ENCODE peak calls at places on chromosomes 3 and 15, in ten cellular contexts. One of them, this sample, is unnamed.

GRCh38 chr3:23723153-23723552 is 82.6 kb upstream of the UBE2E1 start:
- DNase-seq in HFF-Myc: no peak
- DNase-seq in GM20000: no peak
- DNase-seq in transverse colon: no peak
- DNase-seq in progenitor cell of endocrine pancreas: no peak
- DNase-seq in Calu3: no peak
- DNase-seq in H9: no peak
- DNase-seq in CD8-positive, alpha-beta T cell: no peak
- DNase-seq in H1: peak; percentile 17
- DNase-seq in GM23338: no peak
- DNase-seq in this sample: no peak

GRCh38 chr3:194773216-194773615 is 87.5 kb downstream of the FAM43A start:
- DNase-seq in GM23338: no peak
- DNase-seq in HFF-Myc: no peak
- DNase-seq in progenitor cell of endocrine pancreas: no peak
- DNase-seq in GM20000: no peak
- DNase-seq in transverse colon: peak; percentile 41
- DNase-seq in H1: no peak
- DNase-seq in Calu3: peak; percentile 21
- DNase-seq in CD8-positive, alpha-beta T cell: no peak
- DNase-seq in H9: no peak
- DNase-seq in this sample: peak; percentile 82

GRCh38 chr3:40873934-40874699 is 325.2 kb upstream of the CTNNB1 start:
- DNase-seq in HFF-Myc: no peak
- DNase-seq in GM20000: no peak
- DNase-seq in transverse colon: no peak
- DNase-seq in H1: no peak
- DNase-seq in H9: no peak
- DNase-seq in Calu3: no peak
- DNase-seq in CD8-positive, alpha-beta T cell: no peak
- DNase-seq in progenitor cell of endocrine pancreas: no peak
- DNase-seq in GM23338: no peak
- DNase-seq in this sample: no peak

GRCh38 chr3:109933576-109933975 is 596.2 kb upstream of the DPPA4 start:
- DNase-seq in transverse colon: no peak
- DNase-seq in H1: no peak
- DNase-seq in Calu3: no peak
- DNase-seq in GM20000: no peak
- DNase-seq in HFF-Myc: no peak
- DNase-seq in CD8-positive, alpha-beta T cell: no peak
- DNase-seq in GM23338: no peak
- DNase-seq in progenitor cell of endocrine pancreas: no peak
- DNase-seq in H9: no peak
- DNase-seq in this sample: no peak

GRCh38 chr3:70849911-70850699 is 537.7 kb upstream of the MDFIC2 start:
- DNase-seq in CD8-positive, alpha-beta T cell: no peak
- DNase-seq in HFF-Myc: peak; percentile 89
- DNase-seq in Calu3: peak; percentile 32
- DNase-seq in GM23338: no peak
- DNase-seq in transverse colon: no peak
- DNase-seq in GM20000: no peak
- DNase-seq in progenitor cell of endocrine pancreas: no peak
- DNase-seq in H9: no peak
- DNase-seq in H1: no peak
- DNase-seq in this sample: no peak

GRCh38 chr15:63501256-63502089 is 2.9 kb upstream of the USP3 start:
- DNase-seq in transverse colon: peak; percentile 83
- DNase-seq in HFF-Myc: peak; percentile 77
- DNase-seq in GM23338: peak; percentile 62
- DNase-seq in H1: no peak
- DNase-seq in Calu3: peak; percentile 70
- DNase-seq in H9: peak; percentile 53
- DNase-seq in GM20000: no peak
- DNase-seq in CD8-positive, alpha-beta T cell: peak; percentile 43
- DNase-seq in progenitor cell of endocrine pancreas: no peak
- DNase-seq in this sample: peak; percentile 89

GRCh38 chr15:59741274-59741906 is 52.3 kb upstream of the BNIP2 start:
- DNase-seq in Calu3: peak; percentile 23
- DNase-seq in CD8-positive, alpha-beta T cell: no peak
- DNase-seq in progenitor cell of endocrine pancreas: no peak
- DNase-seq in GM20000: no peak
- DNase-seq in GM23338: peak; percentile 74
- DNase-seq in transverse colon: no peak
- DNase-seq in H9: peak; percentile 50
- DNase-seq in H1: no peak
- DNase-seq in HFF-Myc: no peak
- DNase-seq in this sample: no peak

GRCh38 chr15:58469432-58470353 is 37.9 kb downstream of the LIPC start:
- DNase-seq in GM23338: peak; percentile 55
- DNase-seq in GM20000: no peak
- DNase-seq in CD8-positive, alpha-beta T cell: no peak
- DNase-seq in Calu3: peak; percentile 86
- DNase-seq in transverse colon: peak; percentile 19
- DNase-seq in progenitor cell of endocrine pancreas: no peak
- DNase-seq in HFF-Myc: peak; percentile 84
- DNase-seq in H1: no peak
- DNase-seq in H9: peak; percentile 47
- DNase-seq in this sample: peak; percentile 78

GRCh38 chr3:127541320-127541719 is 49.2 kb downstream of the TPRA1 start:
- DNase-seq in progenitor cell of endocrine pancreas: no peak
- DNase-seq in transverse colon: no peak
- DNase-seq in GM23338: no peak
- DNase-seq in H9: no peak
- DNase-seq in H1: no peak
- DNase-seq in Calu3: no peak
- DNase-seq in HFF-Myc: no peak
- DNase-seq in CD8-positive, alpha-beta T cell: no peak
- DNase-seq in GM20000: no peak
- DNase-seq in this sample: no peak

GRCh38 chr3:189941679-189942078 is 179.0 kb downstream of the P3H2 start:
- DNase-seq in HFF-Myc: no peak
- DNase-seq in H1: no peak
- DNase-seq in progenitor cell of endocrine pancreas: no peak
- DNase-seq in H9: no peak
- DNase-seq in CD8-positive, alpha-beta T cell: no peak
- DNase-seq in transverse colon: no peak
- DNase-seq in Calu3: peak; percentile 48
- DNase-seq in GM20000: no peak
- DNase-seq in GM23338: no peak
- DNase-seq in this sample: no peak

GRCh38 chr15:66007663-66008262 is 138.5 kb downstream of the RAB11A start:
- DNase-seq in HFF-Myc: no peak
- DNase-seq in H9: no peak
- DNase-seq in CD8-positive, alpha-beta T cell: no peak
- DNase-seq in progenitor cell of endocrine pancreas: no peak
- DNase-seq in GM20000: no peak
- DNase-seq in Calu3: peak; percentile 20
- DNase-seq in H1: peak; percentile 67
- DNase-seq in GM23338: peak; percentile 57
- DNase-seq in transverse colon: no peak
- DNase-seq in this sample: no peak

GRCh38 chr3:57029924-57030323 is 30.5 kb upstream of the SPATA12 start:
- DNase-seq in progenitor cell of endocrine pancreas: no peak
- DNase-seq in H1: no peak
- DNase-seq in transverse colon: no peak
- DNase-seq in H9: no peak
- DNase-seq in CD8-positive, alpha-beta T cell: no peak
- DNase-seq in GM23338: no peak
- DNase-seq in GM20000: no peak
- DNase-seq in HFF-Myc: no peak
- DNase-seq in Calu3: no peak
- DNase-seq in this sample: no peak

GRCh38 chr3:129121016-129121791 is 400 bp downstream of the RAB43 start:
- DNase-seq in CD8-positive, alpha-beta T cell: peak; percentile 69
- DNase-seq in transverse colon: peak; percentile 19
- DNase-seq in Calu3: no peak
- DNase-seq in progenitor cell of endocrine pancreas: peak; percentile 24
- DNase-seq in GM20000: no peak
- DNase-seq in HFF-Myc: no peak
- DNase-seq in H9: no peak
- DNase-seq in GM23338: peak; percentile 41
- DNase-seq in H1: no peak
- DNase-seq in this sample: peak; percentile 60

GRCh38 chr3:169303660-169304059 is 359.9 kb downstream of the MECOM start:
- DNase-seq in CD8-positive, alpha-beta T cell: no peak
- DNase-seq in Calu3: no peak
- DNase-seq in GM23338: no peak
- DNase-seq in H1: no peak
- DNase-seq in H9: no peak
- DNase-seq in GM20000: no peak
- DNase-seq in HFF-Myc: no peak
- DNase-seq in transverse colon: no peak
- DNase-seq in progenitor cell of endocrine pancreas: no peak
- DNase-seq in this sample: no peak

GRCh38 chr15:44861917-44862316 is 94.6 kb upstream of the TERB2 start:
- DNase-seq in transverse colon: no peak
- DNase-seq in progenitor cell of endocrine pancreas: no peak
- DNase-seq in GM20000: no peak
- DNase-seq in H1: no peak
- DNase-seq in CD8-positive, alpha-beta T cell: no peak
- DNase-seq in Calu3: no peak
- DNase-seq in H9: no peak
- DNase-seq in HFF-Myc: no peak
- DNase-seq in GM23338: peak; percentile 2
- DNase-seq in this sample: no peak

GRCh38 chr15:35933531-35933930 is 387.6 kb upstream of the DPH6 start:
- DNase-seq in H9: no peak
- DNase-seq in Calu3: no peak
- DNase-seq in progenitor cell of endocrine pancreas: no peak
- DNase-seq in H1: no peak
- DNase-seq in CD8-positive, alpha-beta T cell: no peak
- DNase-seq in GM20000: no peak
- DNase-seq in GM23338: no peak
- DNase-seq in transverse colon: no peak
- DNase-seq in HFF-Myc: no peak
- DNase-seq in this sample: no peak

DNA sequence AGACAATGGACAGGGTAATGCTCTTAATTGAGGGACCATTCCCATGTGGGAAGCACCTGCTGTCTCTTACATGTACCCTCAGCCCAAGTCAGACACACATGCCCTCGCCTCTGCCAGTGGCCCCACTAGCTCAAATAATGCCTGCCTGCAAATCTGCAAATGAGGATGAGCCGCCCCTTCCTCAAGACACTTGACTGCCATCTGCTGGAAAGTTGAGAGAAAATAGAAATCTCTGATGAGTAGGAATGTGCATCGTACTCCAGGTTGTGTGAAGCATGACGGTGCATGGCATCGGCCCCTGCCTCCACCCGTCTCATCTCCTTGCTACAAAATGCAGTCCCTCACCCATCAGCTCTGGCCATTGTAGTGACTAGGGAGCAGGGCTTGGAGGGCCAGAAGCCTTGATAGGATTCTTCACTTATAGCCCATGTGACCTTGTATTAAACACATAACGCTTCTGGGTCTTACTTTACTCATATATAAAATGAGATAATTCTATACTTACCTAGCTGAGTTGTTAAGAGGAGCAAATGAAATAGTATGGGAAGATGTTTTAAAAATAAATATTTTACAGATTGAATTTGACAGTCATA is 6.3 kb upstream of the SCN5A start:
- DNase-seq in GM20000: no peak
- DNase-seq in GM23338: peak; percentile 90
- DNase-seq in CD8-positive, alpha-beta T cell: no peak
- DNase-seq in transverse colon: no peak
- DNase-seq in HFF-Myc: peak; percentile 26
- DNase-seq in H9: peak; percentile 64
- DNase-seq in H1: no peak
- DNase-seq in progenitor cell of endocrine pancreas: no peak
- DNase-seq in Calu3: peak; percentile 17
- DNase-seq in this sample: no peak
- TF ChIP-seq CTCF in GM20000: peak; percentile 19
- TF ChIP-seq CTCF in GM23338: peak; percentile 89
- TF ChIP-seq CTCF in CD8-positive, alpha-beta T cell: no peak
- TF ChIP-seq CTCF in transverse colon: no peak
- TF ChIP-seq CTCF in HFF-Myc: peak; percentile 42
- TF ChIP-seq CTCF in H9: peak; percentile 75
- TF ChIP-seq CTCF in H1: peak; percentile 24
- TF ChIP-seq CTCF in progenitor cell of endocrine pancreas: peak; percentile 62
- TF ChIP-seq CTCF in Calu3: peak; percentile 47
- TF ChIP-seq CTCF in this sample: no peak

DNA sequence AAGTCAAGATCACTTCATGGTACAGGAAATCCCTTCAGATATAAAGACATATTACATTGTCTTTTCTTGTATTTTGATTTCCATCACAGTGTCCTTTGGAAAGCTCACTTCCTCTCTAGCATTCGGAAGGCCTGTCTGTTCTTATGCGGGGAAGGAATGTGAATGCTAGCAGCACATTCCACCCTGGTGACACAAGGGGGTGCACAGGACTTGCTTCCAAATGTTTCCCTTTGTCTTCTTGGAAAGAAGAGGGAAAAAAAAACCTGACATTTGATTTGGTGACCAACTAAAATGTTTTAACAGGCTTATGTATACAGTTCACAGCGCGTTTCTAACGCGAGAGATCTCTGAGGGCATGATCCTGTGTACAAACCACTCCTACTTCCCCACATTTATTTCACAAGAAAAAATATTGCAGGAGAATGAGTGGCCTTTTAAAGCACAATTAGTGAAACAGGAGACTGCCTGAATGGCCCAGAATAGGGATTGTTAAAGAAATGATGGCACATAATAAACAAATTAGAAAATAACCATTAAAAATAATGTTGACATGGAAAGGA is 107.5 kb upstream of the FXR1 start:
- DNase-seq in GM23338: peak; percentile 92
- DNase-seq in CD8-positive, alpha-beta T cell: no peak
- DNase-seq in H1: peak; percentile 55
- DNase-seq in transverse colon: no peak
- DNase-seq in H9: peak; percentile 79
- DNase-seq in GM20000: no peak
- DNase-seq in progenitor cell of endocrine pancreas: no peak
- DNase-seq in Calu3: no peak
- DNase-seq in HFF-Myc: no peak
- DNase-seq in this sample: no peak
- TF ChIP-seq CTCF in GM23338: peak; percentile 88
- TF ChIP-seq CTCF in CD8-positive, alpha-beta T cell: no peak
- TF ChIP-seq CTCF in H1: peak; percentile 50
- TF ChIP-seq CTCF in transverse colon: no peak
- TF ChIP-seq CTCF in H9: peak; percentile 72
- TF ChIP-seq CTCF in GM20000: no peak
- TF ChIP-seq CTCF in progenitor cell of endocrine pancreas: peak; percentile 61
- TF ChIP-seq CTCF in Calu3: peak; percentile 26
- TF ChIP-seq CTCF in HFF-Myc: no peak
- TF ChIP-seq CTCF in this sample: peak; percentile 55

GRCh38 chr15:101217446-101217845 is 34.4 kb downstream of the CHSY1 start:
- DNase-seq in GM20000: no peak
- DNase-seq in progenitor cell of endocrine pancreas: no peak
- DNase-seq in transverse colon: no peak
- DNase-seq in GM23338: no peak
- DNase-seq in CD8-positive, alpha-beta T cell: no peak
- DNase-seq in H9: no peak
- DNase-seq in H1: no peak
- DNase-seq in HFF-Myc: no peak
- DNase-seq in Calu3: no peak
- DNase-seq in this sample: no peak
- TF ChIP-seq CTCF in GM20000: no peak
- TF ChIP-seq CTCF in progenitor cell of endocrine pancreas: peak; percentile 13
- TF ChIP-seq CTCF in transverse colon: no peak
- TF ChIP-seq CTCF in GM23338: no peak
- TF ChIP-seq CTCF in CD8-positive, alpha-beta T cell: no peak
- TF ChIP-seq CTCF in H9: peak; percentile 20
- TF ChIP-seq CTCF in H1: no peak
- TF ChIP-seq CTCF in HFF-Myc: no peak
- TF ChIP-seq CTCF in Calu3: no peak
- TF ChIP-seq CTCF in this sample: no peak

GRCh38 chr3:130480736-130481135 is 36.2 kb upstream of the COL6A6 start:
- DNase-seq in Calu3: peak; percentile 44
- DNase-seq in GM23338: peak; percentile 88
- DNase-seq in transverse colon: no peak
- DNase-seq in CD8-positive, alpha-beta T cell: no peak
- DNase-seq in HFF-Myc: peak; percentile 12
- DNase-seq in H1: no peak
- DNase-seq in GM20000: no peak
- DNase-seq in H9: peak; percentile 61
- DNase-seq in progenitor cell of endocrine pancreas: no peak
- DNase-seq in this sample: no peak
- TF ChIP-seq CTCF in Calu3: peak; percentile 49
- TF ChIP-seq CTCF in GM23338: peak; percentile 87
- TF ChIP-seq CTCF in transverse colon: no peak
- TF ChIP-seq CTCF in CD8-positive, alpha-beta T cell: no peak
- TF ChIP-seq CTCF in HFF-Myc: peak; percentile 6
- TF ChIP-seq CTCF in H1: peak; percentile 51
- TF ChIP-seq CTCF in GM20000: no peak
- TF ChIP-seq CTCF in H9: peak; percentile 72
- TF ChIP-seq CTCF in progenitor cell of endocrine pancreas: peak; percentile 46
- TF ChIP-seq CTCF in this sample: peak; percentile 56